ENCODE peak calls at places on chromosomes 5 and 9, in eight cellular contexts. Y is astrocyte of the cerebellum, P is cardiac fibroblast, D is PC-3, O is mucosa of descending colon, Z is lung, L is coronary artery, R is transverse colon. A is an unnamed sample.

GRCh38 chr9:18386091-18386490 is 87.9 kb upstream of the ADAMTSL1 start:
- DNase-seq in Y (no peak), P (no peak), D (no peak), O (no peak), Z (no peak), L (no peak), R (no peak), A (no peak)

GRCh38 chr5:128854931-128855330 is 110.4 kb upstream of the SLC27A6 start:
- DNase-seq in Y (no peak), P (no peak), D (no peak), O (no peak), Z (no peak), L (no peak), R (no peak), A (no peak)

GRCh38 chr5:103624035-103624461 is 61.5 kb upstream of the NUDT12 start:
- DNase-seq in Y (peak), P (peak), D (peak), O (no peak), Z (no peak), L (no peak), R (no peak), A (peak)

GRCh38 chr5:38719916-38720315 is 125.9 kb upstream of the OSMR start:
- DNase-seq in Y (peak), P (peak), D (peak), O (no peak), Z (no peak), L (no peak), R (no peak), A (peak)

GRCh38 chr5:68554566-68555279 is 339.2 kb downstream of the PIK3R1 start:
- DNase-seq in Y (no peak), P (peak), D (no peak), O (peak), Z (no peak), L (no peak), R (peak), A (no peak)

GRCh38 chr9:117491491-117491890 is 76.6 kb upstream of the ASTN2 start:
- DNase-seq in Y (no peak), P (no peak), D (no peak), O (no peak), Z (no peak), L (no peak), R (peak), A (no peak)

GRCh38 chr9:124309665-124310064 is 51.9 kb downstream of the NEK6 start:
- DNase-seq in Y (peak), P (peak), D (peak), O (no peak), Z (peak), L (no peak), R (no peak), A (peak)

GRCh38 chr5:134489227-134489944 is 36.1 kb upstream of the JADE2 start:
- DNase-seq in Y (no peak), P (no peak), D (no peak), O (no peak), Z (no peak), L (no peak), R (no peak), A (no peak)

GRCh38 chr5:80141147-80141671 is 106.1 kb downstream of the THBS4 start:
- DNase-seq in Y (no peak), P (peak), D (no peak), O (peak), Z (peak), L (peak), R (peak), A (no peak)

GRCh38 chr5:107425541-107426031 is 245.2 kb downstream of the EFNA5 start:
- DNase-seq in Y (peak), P (peak), D (peak), O (no peak), Z (no peak), L (no peak), R (no peak), A (peak)

GRCh38 chr9:108586451-108586850 is 269.3 kb downstream of the ACTL7B start:
- DNase-seq in Y (no peak), P (no peak), D (no peak), O (no peak), Z (no peak), L (no peak), R (no peak), A (peak)

GRCh38 chr5:68195137-68195536 is 20.4 kb upstream of the PIK3R1 start:
- DNase-seq in Y (no peak), P (no peak), D (no peak), O (no peak), Z (no peak), L (no peak), R (no peak), A (no peak)

GRCh38 chr5:39599721-39600431 is 175.1 kb upstream of the DAB2 start:
- DNase-seq in Y (no peak), P (peak), D (peak), O (no peak), Z (no peak), L (no peak), R (no peak), A (peak)

GRCh38 chr9:117232266-117232665 is 182.6 kb downstream of the ASTN2 start:
- DNase-seq in Y (no peak), P (no peak), D (no peak), O (no peak), Z (no peak), L (no peak), R (no peak), A (no peak)

DNA sequence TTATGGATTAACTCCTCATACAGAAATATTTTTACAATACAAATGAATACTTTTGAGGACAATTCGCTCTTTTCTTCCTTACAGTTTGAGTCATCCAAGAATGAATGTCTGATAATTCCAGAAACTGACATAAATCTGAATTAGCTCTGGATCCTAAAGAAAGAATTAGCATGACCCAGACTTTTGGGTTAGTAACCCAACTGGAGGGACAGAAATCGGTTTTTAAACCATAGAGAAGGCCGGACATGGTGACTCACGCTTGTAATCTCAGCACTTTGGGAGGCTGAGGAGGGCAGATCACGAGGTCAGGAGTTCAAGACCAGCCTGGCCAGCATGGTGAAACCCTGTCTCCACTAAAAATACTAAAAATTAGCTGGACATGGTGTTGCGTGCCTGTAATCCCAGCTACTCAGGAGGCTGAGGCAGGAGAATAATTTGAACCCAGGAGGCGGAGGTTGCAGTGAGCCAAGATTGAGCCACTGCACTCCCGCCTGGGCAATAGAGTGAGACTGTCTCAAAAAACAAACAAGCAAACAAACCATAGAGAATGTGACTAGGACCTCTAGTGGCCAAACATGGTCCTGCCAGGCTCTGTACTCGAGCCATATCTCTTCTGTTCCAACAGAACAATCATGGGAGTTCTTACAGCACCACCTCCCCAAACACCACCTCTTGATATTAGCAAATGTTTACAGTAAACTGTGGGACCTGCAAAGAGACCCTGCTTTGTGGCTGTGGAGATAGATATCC is 44.8 kb downstream of the LURAP1L start:
- DNase-seq in Y (no peak), P (no peak), D (peak), O (no peak), Z (no peak), L (no peak), R (peak), A (peak)
- TF ChIP-seq CTCF in Y (peak), P (peak), D (peak), O (no peak), Z (no peak), L (no peak), R (peak), A (peak)

GRCh38 chr9:122158202-122158601 is 1.4 kb downstream of the NDUFA8 start:
- DNase-seq in Y (peak), P (peak), D (peak), O (no peak), Z (no peak), L (no peak), R (peak), A (peak)
- H3K4me3 ChIP-seq in Y (no peak), P (no peak), D (peak), O (no peak), Z (no peak), L (peak), R (no peak), A (no peak)

GRCh38 chr9:133607976-133608375 is 1.2 kb downstream of the FAM163B start:
- DNase-seq in Y (no peak), P (no peak), D (no peak), O (no peak), Z (no peak), L (no peak), R (no peak), A (no peak)

GRCh38 chr9:133605446-133605845 is 3.7 kb downstream of the FAM163B start:
- DNase-seq in Y (no peak), P (no peak), D (no peak), O (no peak), Z (no peak), L (no peak), R (no peak), A (no peak)

GRCh38 chr9:133607381-133607780 is 1.8 kb downstream of the FAM163B start:
- DNase-seq in Y (no peak), P (no peak), D (no peak), O (no peak), Z (no peak), L (no peak), R (no peak), A (no peak)

GRCh38 chr9:133605856-133606721 is 3.1 kb downstream of the FAM163B start:
- DNase-seq in Y (no peak), P (no peak), D (no peak), O (no peak), Z (no peak), L (no peak), R (no peak), A (no peak)

GRCh38 chr9:133606722-133607053 is 2.5 kb downstream of the FAM163B start:
- DNase-seq in Y (no peak), P (no peak), D (no peak), O (no peak), Z (no peak), L (no peak), R (no peak), A (no peak)
- TF ChIP-seq CTCF in Y (no peak), P (no peak), D (no peak), O (no peak), Z (no peak), L (no peak), R (no peak), A (no peak)

GRCh38 chr9:134661791-134662142 is 20.2 kb downstream of the COL5A1 start:
- DNase-seq in Y (no peak), P (no peak), D (no peak), O (no peak), Z (no peak), L (no peak), R (peak), A (no peak)

GRCh38 chr9:134661299-134661698 is 19.7 kb downstream of the COL5A1 start:
- DNase-seq in Y (no peak), P (no peak), D (no peak), O (no peak), Z (no peak), L (no peak), R (no peak), A (no peak)

GRCh38 chr9:134663753-134664415 is 22.3 kb downstream of the COL5A1 start:
- DNase-seq in Y (no peak), P (no peak), D (no peak), O (no peak), Z (no peak), L (no peak), R (no peak), A (no peak)

GRCh38 chr9:134663084-134663483 is 21.5 kb downstream of the COL5A1 start:
- DNase-seq in Y (no peak), P (no peak), D (no peak), O (no peak), Z (no peak), L (no peak), R (no peak), A (no peak)

GRCh38 chr9:134662143-134662876 is 20.7 kb downstream of the COL5A1 start:
- DNase-seq in Y (peak), P (peak), D (peak), O (no peak), Z (no peak), L (peak), R (peak), A (no peak)
- H3K4me3 ChIP-seq in Y (no peak), P (no peak), D (no peak), O (no peak), Z (no peak), L (peak), R (no peak), A (no peak)

GRCh38 chr9:131477816-131478419 is 24.8 kb upstream of the POMT1 start:
- DNase-seq in Y (no peak), P (no peak), D (no peak), O (peak), Z (no peak), L (no peak), R (no peak), A (no peak)

GRCh38 chr9:131478911-131479310 is 23.8 kb upstream of the POMT1 start:
- DNase-seq in Y (no peak), P (no peak), D (no peak), O (no peak), Z (no peak), L (no peak), R (no peak), A (no peak)

GRCh38 chr9:131476777-131477345 is 25.9 kb upstream of the POMT1 start:
- DNase-seq in Y (no peak), P (no peak), D (no peak), O (peak), Z (no peak), L (no peak), R (no peak), A (no peak)

GRCh38 chr9:131477367-131477766 is 25.4 kb upstream of the POMT1 start:
- DNase-seq in Y (no peak), P (no peak), D (no peak), O (peak), Z (no peak), L (no peak), R (no peak), A (no peak)

GRCh38 chr9:131478421-131478868 is 24.3 kb upstream of the POMT1 start:
- DNase-seq in Y (no peak), P (peak), D (peak), O (peak), Z (peak), L (no peak), R (peak), A (peak)
- TF ChIP-seq CTCF in Y (peak), P (peak), D (peak), O (peak), Z (no peak), L (peak), R (peak), A (peak)

GRCh38 chr5:77170196-77170595 is 40.3 kb upstream of the PDE8B start:
- DNase-seq in Y (no peak), P (no peak), D (no peak), O (no peak), Z (no peak), L (no peak), R (no peak), A (no peak)

GRCh38 chr5:77171141-77171910 is 39.2 kb upstream of the PDE8B start:
- DNase-seq in Y (no peak), P (no peak), D (no peak), O (no peak), Z (no peak), L (no peak), R (no peak), A (no peak)

GRCh38 chr5:77168884-77169254 is 41.6 kb upstream of the PDE8B start:
- DNase-seq in Y (no peak), P (peak), D (peak), O (peak), Z (no peak), L (no peak), R (peak), A (peak)

GRCh38 chr5:77167695-77168111 is 42.8 kb upstream of the PDE8B start:
- DNase-seq in Y (peak), P (peak), D (peak), O (no peak), Z (no peak), L (no peak), R (no peak), A (peak)

GRCh38 chr5:77168187-77168883 is 42.1 kb upstream of the PDE8B start:
- DNase-seq in Y (peak), P (peak), D (peak), O (peak), Z (no peak), L (peak), R (peak), A (no peak)
- H3K4me3 ChIP-seq in Y (no peak), P (peak), D (peak), O (no peak), Z (no peak), L (peak), R (no peak), A (no peak)